ENCODE peak calls at places on chromosomes 12 and 14, in four cellular contexts. One of them, this sample, is unnamed.

GRCh38 chr14:81122326-81122725 is 98.4 kb downstream of the GTF2A1 start:
- DNase-seq in tibial nerve: no peak
- DNase-seq in astrocyte: no peak
- DNase-seq in ovary: no peak
- DNase-seq in this sample: no peak

GRCh38 chr12:5428332-5429221 is 3.3 kb upstream of the NTF3 start:
- DNase-seq in tibial nerve: no peak
- DNase-seq in astrocyte: no peak
- DNase-seq in ovary: no peak
- DNase-seq in this sample: no peak

GRCh38 chr14:59208224-59208814 is 19.9 kb downstream of the DAAM1 start:
- DNase-seq in tibial nerve: no peak
- DNase-seq in astrocyte: peak; percentile 89
- DNase-seq in ovary: no peak
- DNase-seq in this sample: no peak

GRCh38 chr12:115583591-115583990 is 693.9 kb downstream of the MED13L start:
- DNase-seq in tibial nerve: no peak
- DNase-seq in astrocyte: no peak
- DNase-seq in ovary: no peak
- DNase-seq in this sample: no peak

GRCh38 chr12:52341066-52341580 is 19.9 kb upstream of the KRT83 start:
- DNase-seq in tibial nerve: no peak
- DNase-seq in astrocyte: no peak
- DNase-seq in ovary: no peak
- DNase-seq in this sample: no peak

GRCh38 chr12:53476769-53477209 is 22.5 kb downstream of the MAP3K12 start:
- DNase-seq in tibial nerve: no peak
- DNase-seq in astrocyte: no peak
- DNase-seq in ovary: no peak
- DNase-seq in this sample: no peak

GRCh38 chr12:12671850-12672660 is 23.9 kb downstream of the GPR19 start:
- DNase-seq in tibial nerve: no peak
- DNase-seq in astrocyte: peak; percentile 39
- DNase-seq in ovary: no peak
- DNase-seq in this sample: no peak

GRCh38 chr12:108689314-108690190 is 41.8 kb downstream of the CORO1C start:
- DNase-seq in tibial nerve: no peak
- DNase-seq in astrocyte: peak; percentile 49
- DNase-seq in ovary: no peak
- DNase-seq in this sample: peak; percentile 63

GRCh38 chr12:92288533-92288932 is 142.9 kb upstream of the BTG1 start:
- DNase-seq in tibial nerve: peak; percentile 20
- DNase-seq in astrocyte: no peak
- DNase-seq in ovary: no peak
- DNase-seq in this sample: no peak

GRCh38 chr12:103802586-103802886 is 38.5 kb downstream of the NT5DC3 start:
- DNase-seq in tibial nerve: no peak
- DNase-seq in astrocyte: no peak
- DNase-seq in ovary: no peak
- DNase-seq in this sample: no peak

GRCh38 chr14:50726372-50727107 is 58.4 kb upstream of the SAV1 start:
- DNase-seq in tibial nerve: no peak
- DNase-seq in astrocyte: peak; percentile 89
- DNase-seq in ovary: no peak
- DNase-seq in this sample: no peak

GRCh38 chr12:101804409-101804808 is 26.4 kb downstream of the GNPTAB start:
- DNase-seq in tibial nerve: no peak
- DNase-seq in astrocyte: no peak
- DNase-seq in ovary: no peak
- DNase-seq in this sample: no peak

GRCh38 chr12:72747460-72747859 is 475.3 kb downstream of the TRHDE start:
- DNase-seq in tibial nerve: peak; percentile 23
- DNase-seq in astrocyte: no peak
- DNase-seq in ovary: no peak
- DNase-seq in this sample: no peak

GRCh38 chr14:64899958-64900357 is 14.3 kb upstream of the CHURC1 start:
- DNase-seq in tibial nerve: no peak
- DNase-seq in astrocyte: peak; percentile 29
- DNase-seq in ovary: no peak
- DNase-seq in this sample: no peak

GRCh38 chr12:45575823-45576448 is 153.6 kb upstream of the ARID2 start:
- DNase-seq in tibial nerve: no peak
- DNase-seq in astrocyte: no peak
- DNase-seq in ovary: no peak
- DNase-seq in this sample: no peak

GRCh38 chr12:103805961-103806360 is 35.1 kb downstream of the NT5DC3 start:
- DNase-seq in tibial nerve: no peak
- DNase-seq in astrocyte: no peak
- DNase-seq in ovary: no peak
- DNase-seq in this sample: no peak

GRCh38 chr12:53820503-53820902 is 68.7 kb upstream of the CISTR start:
- DNase-seq in tibial nerve: no peak
- DNase-seq in astrocyte: no peak
- DNase-seq in ovary: no peak
- DNase-seq in this sample: no peak

GRCh38 chr12:30694971-30695326 is 720 bp downstream of the IPO8 start:
- DNase-seq in tibial nerve: peak; percentile 23
- DNase-seq in astrocyte: peak; percentile 30
- DNase-seq in ovary: peak; percentile 50
- DNase-seq in this sample: peak; percentile 33

GRCh38 chr14:92687681-92688433 is 60.6 kb downstream of the LGMN start:
- DNase-seq in tibial nerve: no peak
- DNase-seq in astrocyte: peak; percentile 31
- DNase-seq in ovary: peak; percentile 50
- DNase-seq in this sample: no peak

GRCh38 chr12:116601524-116601923 is 42.3 kb downstream of the MAP1LC3B2 start:
- DNase-seq in tibial nerve: no peak
- DNase-seq in astrocyte: peak; percentile 22
- DNase-seq in ovary: no peak
- DNase-seq in this sample: no peak

GRCh38 chr12:92971869-92972524 is 42.9 kb upstream of the EEA1 start:
- DNase-seq in tibial nerve: no peak
- DNase-seq in astrocyte: peak; percentile 84
- DNase-seq in ovary: no peak
- DNase-seq in this sample: no peak

GRCh38 chr12:93621986-93622385 is 49.5 kb downstream of the SOCS2 start:
- DNase-seq in tibial nerve: no peak
- DNase-seq in astrocyte: peak; percentile 90
- DNase-seq in ovary: no peak
- DNase-seq in this sample: no peak

DNA sequence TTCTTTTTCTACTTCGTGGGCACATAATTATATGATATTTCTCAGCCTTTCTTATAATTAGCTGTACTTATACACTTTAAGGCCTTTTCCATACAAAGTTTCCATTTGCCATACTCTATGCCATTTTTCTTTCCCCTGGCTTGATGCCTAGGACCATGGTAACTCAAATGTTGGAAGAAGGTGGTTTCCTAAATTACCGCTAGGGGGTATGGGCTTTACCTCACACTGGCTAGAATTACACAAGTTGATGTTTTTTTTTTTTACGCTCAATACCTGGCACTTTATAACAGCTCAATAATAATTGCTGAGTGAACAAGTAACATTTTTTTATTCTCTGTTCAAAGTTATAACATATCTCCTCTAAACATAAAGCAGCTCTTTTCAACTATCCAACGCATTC is 306.8 kb upstream of the LRFN5 start:
- DNase-seq in tibial nerve: no peak
- DNase-seq in astrocyte: no peak
- DNase-seq in ovary: no peak
- DNase-seq in this sample: no peak
- TF ChIP-seq CTCF in tibial nerve: no peak
- TF ChIP-seq CTCF in astrocyte: no peak
- TF ChIP-seq CTCF in ovary: no peak
- TF ChIP-seq CTCF in this sample: no peak

DNA sequence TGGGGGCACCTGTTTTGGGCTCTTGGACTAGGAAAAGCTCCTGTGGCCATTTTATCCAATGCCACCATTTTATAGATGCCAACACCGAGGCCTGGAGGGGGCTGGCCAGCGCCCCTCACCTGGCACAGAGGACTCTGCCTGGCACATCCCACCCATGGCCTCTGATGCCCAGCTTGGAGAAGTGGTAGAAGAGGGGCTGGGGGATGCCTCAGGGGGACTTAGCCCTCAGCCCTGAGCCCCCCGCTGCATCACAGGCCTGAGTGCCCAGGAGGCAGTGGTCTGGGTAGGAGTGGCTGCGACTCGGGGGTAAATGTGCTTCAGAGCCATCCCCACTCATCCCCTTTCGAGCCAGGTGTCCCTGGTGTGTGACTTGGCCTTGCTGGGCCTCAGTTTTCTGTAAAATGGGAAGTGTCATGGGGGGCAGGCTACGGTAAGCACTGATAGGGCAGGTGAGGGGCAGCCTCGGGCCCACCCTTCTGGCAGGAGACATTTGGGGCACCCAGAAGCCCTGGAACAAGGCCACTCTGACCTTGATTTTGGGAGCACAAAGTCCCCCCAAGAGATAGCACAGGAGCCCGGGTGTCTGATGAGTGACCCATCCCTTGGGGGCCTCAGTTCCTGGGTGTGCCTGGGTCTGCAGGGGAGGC is 22.5 kb downstream of the SH2B3 start:
- DNase-seq in tibial nerve: no peak
- DNase-seq in astrocyte: no peak
- DNase-seq in ovary: no peak
- DNase-seq in this sample: no peak
- H3K4me1 ChIP-seq in tibial nerve: peaks cover 42% of the 10 kb centered on the region
- H3K4me1 ChIP-seq in astrocyte: peaks cover 47% of the 10 kb centered on the region
- H3K4me1 ChIP-seq in ovary: peaks cover 8% of the 10 kb centered on the region
- H3K4me1 ChIP-seq in this sample: peaks cover 84% of the 10 kb centered on the region

GRCh38 chr12:39028382-39028781 is 123.0 kb upstream of the CPNE8 start:
- DNase-seq in tibial nerve: no peak
- DNase-seq in astrocyte: no peak
- DNase-seq in ovary: no peak
- DNase-seq in this sample: no peak
- H3K27ac ChIP-seq in tibial nerve: no peak overlapping the region
- H3K27ac ChIP-seq in astrocyte: no peak overlapping the region
- H3K27ac ChIP-seq in ovary: no peak overlapping the region
- H3K27ac ChIP-seq in this sample: no peak overlapping the region

GRCh38 chr14:104151028-104151385 is 12.6 kb downstream of the KIF26A start:
- DNase-seq in tibial nerve: no peak
- DNase-seq in astrocyte: no peak
- DNase-seq in ovary: no peak
- DNase-seq in this sample: no peak

GRCh38 chr14:104151546-104152245 is 13.3 kb downstream of the KIF26A start:
- DNase-seq in tibial nerve: no peak
- DNase-seq in astrocyte: no peak
- DNase-seq in ovary: no peak
- DNase-seq in this sample: no peak

GRCh38 chr14:104149617-104150141 is 11.3 kb downstream of the KIF26A start:
- DNase-seq in tibial nerve: no peak
- DNase-seq in astrocyte: peak; percentile 3
- DNase-seq in ovary: no peak
- DNase-seq in this sample: peak; percentile 55

GRCh38 chr14:104149278-104149595 is 10.8 kb downstream of the KIF26A start:
- DNase-seq in tibial nerve: no peak
- DNase-seq in astrocyte: no peak
- DNase-seq in ovary: no peak
- DNase-seq in this sample: no peak

GRCh38 chr14:104150201-104151027 is 12.0 kb downstream of the KIF26A start:
- DNase-seq in tibial nerve: no peak
- DNase-seq in astrocyte: peak; percentile 16
- DNase-seq in ovary: peak; percentile 66
- DNase-seq in this sample: no peak
- TF ChIP-seq CTCF in tibial nerve: no peak
- TF ChIP-seq CTCF in astrocyte: no peak
- TF ChIP-seq CTCF in ovary: no peak
- TF ChIP-seq CTCF in this sample: no peak

GRCh38 chr12:54824402-54824801 is 29.9 kb upstream of the MUCL1 start:
- DNase-seq in tibial nerve: no peak
- DNase-seq in astrocyte: no peak
- DNase-seq in ovary: no peak
- DNase-seq in this sample: no peak

DNA sequence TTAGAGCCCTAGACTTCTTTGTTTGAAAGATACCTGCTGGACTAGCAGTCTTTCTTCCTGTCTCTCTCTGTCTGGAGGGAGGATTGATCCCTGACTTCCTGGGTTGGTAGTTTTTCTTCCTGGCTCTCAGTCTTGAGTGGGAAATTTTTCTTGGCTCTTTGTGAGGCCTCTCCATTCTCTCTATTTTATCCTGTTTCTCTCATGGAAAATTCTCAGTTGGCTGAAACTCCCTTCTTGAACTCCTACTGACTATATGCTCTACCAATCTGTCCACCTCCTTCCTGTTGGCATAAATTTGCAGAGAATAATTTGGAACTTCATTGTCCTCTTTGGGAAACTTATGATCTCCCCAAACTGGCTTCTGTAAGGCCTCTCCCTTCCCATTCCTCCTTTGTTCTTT is 24.1 kb upstream of the MUCL1 start:
- DNase-seq in tibial nerve: no peak
- DNase-seq in astrocyte: no peak
- DNase-seq in ovary: no peak
- DNase-seq in this sample: no peak
- H3K4me1 ChIP-seq in tibial nerve: no peaks in the 10 kb centered on the region
- H3K4me1 ChIP-seq in astrocyte: no peaks in the 10 kb centered on the region
- H3K4me1 ChIP-seq in ovary: no peaks in the 10 kb centered on the region
- H3K4me1 ChIP-seq in this sample: no peaks in the 10 kb centered on the region